ENCODE peak calls at places on chromosomes 12 and 14, in five cellular contexts. Q, K, V, R and Z are unnamed samples. For H3K4me1, the result is how much of the 10 kb centered on the place peaks cover.

GRCh38 chr12:45727994-45728624 is 1.4 kb upstream of the ARID2 start:
- DNase-seq in Q (no peak), K (no peak), V (no peak), R (no peak), Z (no peak)

GRCh38 chr12:125983094-125983783 is 918.0 kb downstream of the AACS start:
- DNase-seq in Q (no peak), K (peak), V (peak), R (peak), Z (no peak)

GRCh38 chr12:97568336-97569180 is 106.0 kb downstream of the RMST start:
- DNase-seq in Q (no peak), K (no peak), V (peak), R (no peak), Z (no peak)

GRCh38 chr12:40663781-40664180 is 28.5 kb upstream of the CNTN1 start:
- DNase-seq in Q (no peak), K (no peak), V (no peak), R (no peak), Z (no peak)

GRCh38 chr14:61179776-61180398 is 101.3 kb downstream of the TMEM30B start:
- DNase-seq in Q (no peak), K (no peak), V (no peak), R (no peak), Z (no peak)

GRCh38 chr12:11861155-11861863 is 209.4 kb upstream of the BCL2L14 start:
- DNase-seq in Q (no peak), K (no peak), V (no peak), R (no peak), Z (no peak)

GRCh38 chr12:56522486-56523193 is 1.0 kb downstream of the RBMS2 start:
- DNase-seq in Q (no peak), K (no peak), V (peak), R (no peak), Z (no peak)

GRCh38 chr14:51341338-51341737 is 101.3 kb downstream of the TMX1 start:
- DNase-seq in Q (no peak), K (no peak), V (no peak), R (no peak), Z (no peak)

GRCh38 chr12:111446631-111447570 is 41.2 kb downstream of the SH2B3 start:
- DNase-seq in Q (peak), K (no peak), V (no peak), R (no peak), Z (no peak)

GRCh38 chr12:57001448-57001906 is 4.9 kb downstream of the ZBTB39 start:
- DNase-seq in Q (peak), K (peak), V (peak), R (peak), Z (peak)

GRCh38 chr12:130764475-130765185 is 48.5 kb upstream of the RIMBP2 start:
- DNase-seq in Q (no peak), K (no peak), V (peak), R (no peak), Z (no peak)

GRCh38 chr12:77161944-77162343 is 96.6 kb upstream of the E2F7 start:
- DNase-seq in Q (no peak), K (no peak), V (no peak), R (no peak), Z (no peak)

GRCh38 chr12:13205809-13206559 is 9.5 kb downstream of the EMP1 start:
- DNase-seq in Q (no peak), K (peak), V (peak), R (no peak), Z (no peak)

GRCh38 chr12:4275869-4276253 is 2.3 kb downstream of the CCND2 start:
- DNase-seq in Q (no peak), K (no peak), V (no peak), R (no peak), Z (peak)

GRCh38 chr12:91892081-91892855 is 253.4 kb downstream of the BTG1 start:
- DNase-seq in Q (no peak), K (no peak), V (no peak), R (no peak), Z (no peak)

GRCh38 chr14:91195881-91196280 is 48.6 kb downstream of the GPR68 start:
- DNase-seq in Q (no peak), K (no peak), V (no peak), R (no peak), Z (no peak)

GRCh38 chr14:80996049-80996901 is 40.9 kb downstream of the TSHR start:
- DNase-seq in Q (no peak), K (no peak), V (peak), R (no peak), Z (no peak)

GRCh38 chr14:74350211-74350943 is 2.1 kb downstream of the VRTN start:
- DNase-seq in Q (no peak), K (no peak), V (no peak), R (no peak), Z (no peak)

GRCh38 chr12:64943686-64944085 is 119.2 kb downstream of the TBC1D30 start:
- DNase-seq in Q (no peak), K (no peak), V (no peak), R (no peak), Z (no peak)

GRCh38 chr12:50283230-50283923 is at the start of gene LIMA1:
- DNase-seq in Q (peak), K (peak), V (peak), R (peak), Z (peak)

GRCh38 chr12:47367912-47368537 is 288.3 kb upstream of the AMIGO2 start:
- DNase-seq in Q (no peak), K (no peak), V (no peak), R (no peak), Z (no peak)

GRCh38 chr14:61188196-61188595 is 92.9 kb downstream of the TMEM30B start:
- DNase-seq in Q (no peak), K (no peak), V (peak), R (peak), Z (peak)

GRCh38 chr12:66176525-66176924 is 6.7 kb upstream of the TMBIM4 start:
- DNase-seq in Q (no peak), K (no peak), V (no peak), R (no peak), Z (no peak)

GRCh38 chr12:51323966-51324895 is at the start of gene BIN2:
- DNase-seq in Q (peak), K (peak), V (no peak), R (peak), Z (peak)

GRCh38 chr14:105865266-105865903 is 339.0 kb downstream of the TMEM121 start:
- DNase-seq in Q (no peak), K (no peak), V (no peak), R (no peak), Z (no peak)

GRCh38 chr14:31705731-31706130 is 144.5 kb downstream of the NUBPL start:
- DNase-seq in Q (no peak), K (no peak), V (no peak), R (no peak), Z (no peak)

GRCh38 chr12:121939190-121939589 is 20.8 kb downstream of the CFAP251 start:
- DNase-seq in Q (no peak), K (no peak), V (no peak), R (no peak), Z (no peak)

GRCh38 chr12:101697930-101698781 is 716 bp downstream of the CHPT1 start:
- DNase-seq in Q (peak), K (peak), V (peak), R (peak), Z (peak)

GRCh38 chr14:105475916-105476845 is 1.6 kb downstream of the CRIP2 start:
- DNase-seq in Q (no peak), K (peak), V (no peak), R (peak), Z (peak)

GRCh38 chr12:106436183-106436582 is 78.6 kb downstream of the POLR3B start:
- DNase-seq in Q (no peak), K (no peak), V (no peak), R (no peak), Z (no peak)

GRCh38 chr12:12048266-12048665 is 22.5 kb upstream of the BCL2L14 start:
- DNase-seq in Q (no peak), K (no peak), V (no peak), R (no peak), Z (no peak)

GRCh38 chr12:106073179-106073578 is 65.6 kb downstream of the NUAK1 start:
- DNase-seq in Q (no peak), K (no peak), V (no peak), R (no peak), Z (no peak)

GRCh38 chr14:36773558-36773957 is 111.9 kb downstream of the PAX9 start:
- DNase-seq in Q (no peak), K (no peak), V (no peak), R (no peak), Z (no peak)

GRCh38 chr12:126667340-126667739 is 1599.6 kb upstream of the TMEM132C start:
- DNase-seq in Q (no peak), K (no peak), V (no peak), R (no peak), Z (no peak)

GRCh38 chr12:12482150-12482761 is 80.4 kb downstream of the DUSP16 start:
- DNase-seq in Q (no peak), K (no peak), V (no peak), R (no peak), Z (no peak)

GRCh38 chr14:95710106-95710505 is 3.8 kb downstream of the TCL1A start:
- DNase-seq in Q (no peak), K (no peak), V (no peak), R (no peak), Z (no peak)

GRCh38 chr12:95142752-95143151 is 69.3 kb upstream of the NR2C1 start:
- DNase-seq in Q (no peak), K (no peak), V (no peak), R (no peak), Z (no peak)

GRCh38 chr12:113081785-113082296 is 25.3 kb downstream of the DTX1 start:
- DNase-seq in Q (no peak), K (no peak), V (no peak), R (no peak), Z (no peak)
- H3K4me1 ChIP-seq in Q (under half), K (under half), V (under half), R (under half), Z (under half)

DNA sequence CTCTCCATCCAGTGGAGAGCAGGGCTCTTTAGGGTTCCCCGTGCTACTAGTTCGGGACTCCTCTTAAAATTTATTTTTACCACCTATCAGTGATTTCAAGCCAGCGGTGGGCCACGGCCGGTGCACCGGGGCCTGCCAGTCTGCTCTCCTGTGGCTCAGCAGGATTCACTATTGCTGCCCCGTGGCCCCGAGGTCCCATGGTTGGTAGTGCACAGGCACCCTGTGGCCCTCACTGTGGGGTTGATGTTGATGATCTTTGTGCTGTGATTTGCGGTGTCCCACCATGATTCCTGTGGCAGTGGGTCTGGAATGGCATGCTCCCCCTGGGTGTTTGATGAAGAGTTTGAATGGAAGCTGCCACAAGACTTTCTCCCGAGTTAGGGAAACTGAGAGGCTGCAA is 12.6 kb upstream of the MEG3 start:
- DNase-seq in Q (no peak), K (no peak), V (no peak), R (no peak), Z (no peak)
- H3K4me1 ChIP-seq in Q (under half), K (under half), V (under half), R (under half), Z (under half)

GRCh38 chr12:2258035-2258434 is 205.2 kb downstream of the CACNA1C start:
- DNase-seq in Q (no peak), K (no peak), V (no peak), R (no peak), Z (no peak)

GRCh38 chr12:2256915-2257314 is 204.1 kb downstream of the CACNA1C start:
- DNase-seq in Q (no peak), K (peak), V (no peak), R (no peak), Z (no peak)

GRCh38 chr12:2251485-2252179 is 198.8 kb downstream of the CACNA1C start:
- DNase-seq in Q (no peak), K (no peak), V (no peak), R (no peak), Z (no peak)

GRCh38 chr12:2256453-2256852 is 203.7 kb downstream of the CACNA1C start:
- DNase-seq in Q (no peak), K (no peak), V (no peak), R (no peak), Z (no peak)

DNA sequence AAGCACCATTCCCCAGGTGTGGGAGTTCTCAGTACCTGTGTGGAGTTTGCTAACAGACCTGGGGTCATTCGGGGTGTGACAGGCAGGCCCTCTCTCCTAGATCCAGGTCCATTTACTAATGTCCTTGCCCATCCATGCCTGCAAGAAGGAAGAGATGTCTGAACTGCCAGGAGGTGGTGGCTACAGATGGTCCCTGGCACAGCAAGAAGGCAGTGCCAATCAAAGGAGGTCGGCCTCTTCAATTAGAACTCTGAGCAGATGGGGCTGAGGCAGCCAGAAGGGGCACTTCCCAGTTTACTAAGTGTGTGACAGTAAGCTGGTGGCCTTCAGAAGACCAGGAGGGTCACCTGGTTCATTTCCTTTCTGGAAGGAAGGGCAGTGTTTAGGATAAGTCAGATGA is 202.5 kb downstream of the CACNA1C start:
- DNase-seq in Q (no peak), K (no peak), V (no peak), R (no peak), Z (no peak)
- H3K4me1 ChIP-seq in Q (under half), K (under half), V (under half), R (under half), Z (half or more)

GRCh38 chr12:120363274-120363855 is 5.6 kb downstream of the MSI1 start:
- DNase-seq in Q (no peak), K (no peak), V (no peak), R (no peak), Z (no peak)
- H3K4me1 ChIP-seq in Q (under half), K (under half), V (under half), R (under half), Z (under half)

DNA sequence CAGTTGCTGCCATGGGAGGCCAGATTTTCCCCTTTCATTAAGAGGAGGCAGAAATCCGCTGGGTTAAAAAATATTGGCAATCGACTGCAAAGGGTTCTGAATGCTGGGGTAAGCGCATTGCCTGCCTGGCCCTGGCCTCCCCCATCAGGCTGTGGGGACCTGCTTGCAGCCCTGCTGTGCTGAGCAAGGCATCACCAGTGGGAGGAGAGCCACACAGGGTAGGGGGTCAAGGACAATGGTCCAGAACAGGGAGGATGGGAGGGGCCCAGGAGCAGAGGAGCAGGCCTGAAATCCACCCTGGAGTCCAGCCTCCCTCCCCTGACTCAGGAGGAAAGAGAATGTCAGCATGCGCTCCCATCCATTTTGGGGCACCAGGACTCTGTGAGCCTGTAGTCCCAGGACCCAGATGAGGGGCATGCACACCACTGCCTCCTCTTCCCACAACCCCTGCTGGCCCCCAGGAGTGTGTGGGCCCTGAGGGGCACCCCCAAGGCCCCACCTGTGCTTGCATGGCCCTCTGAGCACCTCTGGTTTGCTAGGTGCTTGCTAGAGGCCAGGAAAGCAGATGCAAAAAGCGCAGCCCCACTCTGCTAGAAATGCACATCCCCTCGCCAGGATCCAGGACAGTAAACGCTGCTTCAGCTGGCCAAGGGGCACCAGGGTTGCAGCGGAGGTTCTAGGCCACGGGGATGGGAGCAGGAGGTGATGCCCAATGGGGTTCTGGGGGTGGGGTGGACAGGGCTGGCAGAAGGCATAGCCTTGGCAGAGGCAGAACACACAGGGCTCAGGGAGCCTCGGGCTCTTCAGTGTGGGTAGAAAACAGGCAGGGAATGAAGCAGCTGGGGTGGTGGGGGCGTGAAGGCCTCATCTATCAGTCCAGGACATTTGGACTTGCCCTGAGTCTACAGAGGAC is 14.6 kb downstream of the TESC start:
- DNase-seq in Q (no peak), K (peak), V (no peak), R (peak), Z (no peak)
- H3K4me1 ChIP-seq in Q (under half), K (under half), V (under half), R (under half), Z (under half)

DNA sequence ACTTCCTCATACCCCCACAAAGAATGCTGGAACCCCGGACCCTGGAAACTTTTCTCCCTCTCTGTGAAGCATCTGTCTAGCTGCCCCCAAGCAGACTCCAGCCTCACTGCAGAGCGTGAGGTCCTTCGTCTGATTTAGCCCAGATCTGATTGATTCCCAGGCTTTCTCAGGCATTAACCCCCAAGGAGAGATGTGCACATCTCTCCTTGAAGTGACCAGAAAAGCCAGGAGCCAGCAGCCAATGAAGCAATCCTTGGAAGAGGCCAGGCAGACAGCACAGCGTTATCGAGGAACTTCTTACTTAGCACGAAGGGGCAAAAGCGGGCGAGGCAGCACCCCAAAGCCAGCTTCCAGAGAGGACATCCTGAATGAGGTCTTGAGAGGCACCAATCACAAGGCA is 100.7 kb downstream of the ZFP36L1 start:
- DNase-seq in Q (no peak), K (no peak), V (no peak), R (no peak), Z (no peak)
- H3K4me1 ChIP-seq in Q (under half), K (under half), V (half or more), R (under half), Z (under half)

DNA sequence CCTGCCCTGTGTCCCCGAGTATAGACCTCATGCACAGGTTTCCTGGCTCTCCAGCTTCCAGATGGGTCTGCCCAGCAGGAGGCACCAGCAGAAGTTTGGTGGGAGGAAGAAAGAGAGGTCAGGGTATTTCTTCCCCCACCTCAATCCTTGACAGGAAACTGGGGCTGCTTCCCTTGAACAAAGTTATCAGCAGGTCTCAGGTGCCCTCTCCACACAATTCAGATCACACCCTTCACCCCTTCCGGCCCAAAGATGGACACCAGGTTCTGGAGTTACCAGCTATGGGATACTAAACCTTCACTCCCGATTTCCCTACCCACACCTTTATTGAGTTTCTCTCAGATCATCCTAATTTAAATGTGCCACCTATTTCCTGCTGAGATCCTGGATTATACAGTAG is 1.2 kb downstream of the SART3 start:
- DNase-seq in Q (no peak), K (no peak), V (no peak), R (no peak), Z (no peak)
- H3K4me1 ChIP-seq in Q (under half), K (under half), V (under half), R (half or more), Z (half or more)